ENCODE peak calls at places on chromosomes 7 and 10, in six cellular contexts. D, T, U, K, I and H are unnamed samples.

GRCh38 chr10:88455831-88456230 is 127.3 kb downstream of the RNLS start:
- DNase-seq in I (no peak), K (no peak), T (no peak), U (no peak), D (no peak), H (no peak)

GRCh38 chr10:120931999-120932398 is 80.8 kb downstream of the WDR11 start:
- DNase-seq in K (no peak), D (no peak), T (no peak), U (no peak), I (no peak), H (no peak)

GRCh38 chr10:11851910-11852309 is 28.8 kb downstream of the PROSER2 start:
- DNase-seq in K (no peak), D (no peak), I (no peak), U (no peak), T (no peak), H (no peak)

GRCh38 chr10:78763651-78764395 is 304.9 kb upstream of the ZMIZ1 start:
- DNase-seq in I (no peak), D (no peak), T (no peak), K (peak), U (no peak), H (no peak)

GRCh38 chr10:79434223-79434687 is 11.2 kb downstream of the ZCCHC24 start:
- DNase-seq in U (peak), D (peak), I (no peak), T (no peak), K (no peak), H (no peak)

GRCh38 chr7:48636391-48637015 is 287.8 kb upstream of the CDC14C start:
- DNase-seq in U (no peak), I (no peak), T (no peak), D (no peak), K (peak), H (no peak)

GRCh38 chr7:155921086-155921803 is 109.0 kb upstream of the SHH start:
- DNase-seq in U (no peak), D (no peak), I (no peak), K (no peak), T (no peak), H (no peak)

GRCh38 chr10:68367121-68367520 is 34.4 kb upstream of the PBLD start:
- DNase-seq in K (no peak), T (no peak), U (no peak), I (no peak), D (no peak), H (no peak)

GRCh38 chr7:54987772-54988171 is 31.0 kb upstream of the EGFR start:
- DNase-seq in U (no peak), I (no peak), K (no peak), D (no peak), T (no peak), H (no peak)

GRCh38 chr10:49328401-49329185 is 29.6 kb downstream of the C10orf71 start:
- DNase-seq in D (no peak), T (no peak), K (peak), U (no peak), I (peak), H (no peak)

GRCh38 chr7:22210355-22210754 is 146.6 kb downstream of the RAPGEF5 start:
- DNase-seq in K (no peak), D (no peak), U (no peak), T (no peak), I (no peak), H (no peak)

GRCh38 chr7:40541336-40541735 is 406.5 kb downstream of the SUGCT start:
- DNase-seq in T (no peak), U (no peak), K (no peak), I (no peak), D (peak), H (no peak)

GRCh38 chr7:137411446-137411845 is 67.9 kb upstream of the PTN start:
- DNase-seq in U (no peak), D (no peak), I (no peak), T (no peak), K (no peak), H (no peak)

GRCh38 chr10:102418612-102419560 is at the start of gene PSD:
- DNase-seq in T (peak), U (peak), I (peak), D (no peak), K (no peak), H (no peak)

GRCh38 chr10:110137142-110137545 is 70.3 kb upstream of the MXI1 start:
- DNase-seq in T (peak), D (peak), I (peak), K (no peak), U (peak), H (peak)

GRCh38 chr10:64430690-64431323 is 909.6 kb downstream of the REEP3 start:
- DNase-seq in T (no peak), K (no peak), I (no peak), U (no peak), D (no peak), H (no peak)

GRCh38 chr10:92573798-92574544 is at the start of gene IDE:
- DNase-seq in I (peak), T (peak), D (peak), K (peak), U (peak), H (peak)

GRCh38 chr7:126774077-126774476 is 478.7 kb downstream of the GRM8 start:
- DNase-seq in D (no peak), I (no peak), T (no peak), U (no peak), K (no peak), H (no peak)

GRCh38 chr7:155973451-155973997 is 161.3 kb upstream of the SHH start:
- DNase-seq in K (no peak), I (no peak), U (no peak), T (no peak), D (no peak), H (no peak)

GRCh38 chr10:60944910-60945297 is 919 bp upstream of the RHOBTB1 start:
- DNase-seq in K (peak), D (no peak), U (no peak), T (no peak), I (no peak), H (no peak)

GRCh38 chr10:114714281-114714741 is 56.2 kb upstream of the ABLIM1 start:
- DNase-seq in U (no peak), K (no peak), T (peak), I (peak), D (peak), H (peak)

GRCh38 chr7:68955656-68956055 is 642.6 kb upstream of the AUTS2 start:
- DNase-seq in D (no peak), U (no peak), I (no peak), K (no peak), T (no peak), H (no peak)